ENCODE peak calls at places on chromosomes 5 and 9, in ten cellular contexts. Z is HCT116, B is Panc1, M is hepatocyte, R is Peyer's patch, P is GM23338, L is aorta, G is lung, S is tibial artery, U is prostate gland. C is an unnamed sample.

GRCh38 chr5:958701-959571 is 49.7 kb upstream of the NKD2 start:
- DNase-seq in P (no peak), S (no peak), Z (peak; percentile 13), L (peak; percentile 70), G (peak; percentile 63), R (peak; percentile 52), B (peak; percentile 61), U (peak; percentile 28), M (no peak), C (peak; percentile 59)

GRCh38 chr5:61159070-61159469 is 3.2 kb downstream of the SMIM15 start:
- DNase-seq in R (no peak), P (no peak), M (no peak), Z (no peak), S (no peak), U (no peak), B (no peak), G (no peak), L (no peak), C (no peak)

GRCh38 chr5:311963-312362 is 9.6 kb upstream of the AHRR start:
- DNase-seq in G (no peak), Z (no peak), P (no peak), S (no peak), L (no peak), M (no peak), U (no peak), R (no peak), B (no peak), C (no peak)

GRCh38 chr5:172724658-172725183 is 46.3 kb downstream of the DUSP1 start:
- DNase-seq in B (no peak), R (no peak), M (no peak), P (no peak), S (no peak), L (peak; percentile 56), Z (no peak), G (no peak), U (no peak), C (no peak)

GRCh38 chr9:93270976-93271375 is 87.0 kb downstream of the WNK2 start:
- DNase-seq in P (no peak), L (no peak), U (no peak), M (no peak), R (no peak), G (no peak), S (peak; percentile 2), B (no peak), Z (no peak), C (peak; percentile 18)

GRCh38 chr5:88785396-88786216 is 97.4 kb downstream of the MEF2C start:
- DNase-seq in P (peak; percentile 23), L (no peak), M (peak; percentile 79), B (peak; percentile 75), U (peak; percentile 10), G (peak; percentile 56), R (no peak), S (peak; percentile 44), Z (peak; percentile 96), C (no peak)

GRCh38 chr5:162703914-162704313 is 636.3 kb downstream of the GABRG2 start:
- DNase-seq in G (no peak), R (no peak), U (no peak), M (peak; percentile 5), B (no peak), S (no peak), P (peak; percentile 41), Z (no peak), L (no peak), C (no peak)

GRCh38 chr5:1594336-1595106 is 70.8 kb upstream of the LPCAT1 start:
- DNase-seq in R (peak; percentile 80), Z (peak; percentile 74), L (peak; percentile 87), P (peak; percentile 82), B (peak; percentile 64), U (peak; percentile 69), S (peak; percentile 34), M (peak; percentile 94), G (peak; percentile 85), C (peak; percentile 78)

GRCh38 chr5:143554194-143554717 is 150.8 kb upstream of the NR3C1 start:
- DNase-seq in M (no peak), P (no peak), B (no peak), Z (no peak), U (no peak), S (no peak), L (no peak), R (no peak), G (no peak), C (no peak)

GRCh38 chr5:171309276-171309525 is 153 bp downstream of the TLX3 start:
- DNase-seq in M (no peak), B (no peak), U (no peak), Z (no peak), G (no peak), S (no peak), L (no peak), P (no peak), R (no peak), C (no peak)

GRCh38 chr9:22165144-22165543 is 156.0 kb upstream of the CDKN2B start:
- DNase-seq in G (no peak), B (no peak), P (no peak), L (no peak), U (no peak), Z (no peak), S (no peak), M (no peak), R (no peak), C (no peak)

GRCh38 chr5:140189977-140190867 is 15.2 kb downstream of the CYSTM1 start:
- DNase-seq in Z (no peak), B (peak; percentile 89), S (no peak), M (no peak), L (no peak), G (no peak), U (no peak), P (no peak), R (no peak), C (no peak)

GRCh38 chr9:93112116-93112863 is 16.3 kb downstream of the CARD19 start:
- DNase-seq in L (peak; percentile 67), G (no peak), R (peak; percentile 30), B (no peak), M (no peak), P (no peak), U (no peak), S (peak; percentile 18), Z (no peak), C (no peak)

GRCh38 chr5:151223447-151224264 is at the start of gene CCDC69:
- DNase-seq in P (peak; percentile 88), M (peak; percentile 86), G (peak; percentile 69), B (no peak), Z (peak; percentile 53), U (peak; percentile 72), S (peak; percentile 82), R (peak; percentile 76), L (peak; percentile 92), C (peak; percentile 78)

GRCh38 chr5:64158827-64159226 is 6.8 kb upstream of the RNF180 start:
- DNase-seq in B (no peak), L (no peak), G (no peak), P (no peak), S (no peak), Z (no peak), R (no peak), U (no peak), M (no peak), C (no peak)

GRCh38 chr5:78649220-78649700 is 688 bp upstream of the LHFPL2 start:
- DNase-seq in S (peak; percentile 31), R (no peak), P (peak; percentile 57), M (peak; percentile 46), L (no peak), Z (no peak), G (no peak), U (no peak), B (no peak), C (no peak)

GRCh38 chr9:100488171-100488570 is 15.2 kb downstream of the TMEFF1 start:
- DNase-seq in G (no peak), Z (no peak), M (no peak), S (no peak), B (no peak), P (no peak), R (no peak), U (no peak), L (no peak), C (no peak)

GRCh38 chr5:96244696-96245095 is 188.4 kb downstream of the PCSK1 start:
- DNase-seq in S (no peak), R (no peak), M (no peak), L (no peak), B (no peak), Z (no peak), G (no peak), P (no peak), U (no peak), C (no peak)
- H3K4me1 ChIP-seq in S (peaks cover 68% of the 10 kb centered on the region), R (no peaks in the 10 kb centered on the region), M (peaks cover 17% of the 10 kb centered on the region), L (peaks cover 11% of the 10 kb centered on the region), B (peaks cover 22% of the 10 kb centered on the region), Z (no peaks in the 10 kb centered on the region), G (peaks cover 2% of the 10 kb centered on the region), P (no peaks in the 10 kb centered on the region), U (peaks cover 5% of the 10 kb centered on the region), C (peaks cover 34% of the 10 kb centered on the region)

DNA sequence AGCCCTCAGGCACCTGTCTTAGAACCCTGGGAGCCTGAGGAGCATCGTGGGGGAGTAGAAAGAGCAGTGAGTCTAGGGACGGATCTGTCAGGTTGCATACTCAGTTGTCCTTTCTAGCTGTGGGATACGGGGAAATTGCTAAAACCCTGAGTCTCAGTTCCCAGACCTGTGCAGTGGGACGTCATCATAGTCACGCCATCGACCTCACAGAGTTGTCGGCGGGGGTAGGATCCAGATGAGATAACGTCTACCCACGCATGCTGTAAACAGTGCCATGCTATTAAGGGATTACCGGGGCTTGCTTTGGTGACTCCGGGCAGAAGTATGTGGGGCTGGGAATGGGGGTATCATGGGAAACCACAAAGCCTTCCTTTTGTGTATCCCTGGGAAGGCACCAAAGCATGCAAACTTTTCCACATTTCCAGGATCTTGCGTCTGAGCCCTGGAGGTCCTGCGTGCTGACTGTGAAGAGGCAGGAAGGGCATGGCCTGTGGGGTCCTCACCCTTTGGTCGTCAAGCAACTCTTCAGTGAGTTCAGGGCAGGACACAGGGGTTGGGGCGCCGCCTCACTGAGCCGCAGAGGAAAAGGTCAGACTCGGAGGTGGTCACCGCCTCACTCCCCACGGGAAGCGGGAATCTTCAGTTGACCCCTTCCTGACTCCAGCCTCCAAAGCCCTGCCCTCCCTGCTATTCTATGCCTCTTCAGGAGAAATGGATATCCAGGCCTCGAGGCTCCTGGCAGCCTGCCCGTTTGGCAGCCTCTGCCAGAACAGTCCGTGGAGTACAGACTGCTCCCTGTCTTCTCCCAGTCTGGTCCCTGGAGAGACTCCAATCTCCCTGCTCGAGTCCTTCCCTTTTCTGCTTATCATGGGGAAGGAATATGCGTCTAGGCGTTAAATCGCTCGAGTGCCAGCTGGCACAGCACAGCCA is 186.8 kb upstream of the KLF9 start:
- DNase-seq in L (peak; percentile 97), G (peak; percentile 84), R (peak; percentile 82), B (no peak), U (peak; percentile 92), S (peak; percentile 97), Z (no peak), M (peak; percentile 87), P (no peak), C (peak; percentile 84)
- H3K27ac ChIP-seq in L (peak overlapping the region; percentile 45), G (peak overlapping the region; percentile 78), R (peak overlapping the region; percentile 65), B (no peak overlapping the region), U (peak overlapping the region; percentile 76), S (peak overlapping the region; percentile 95), Z (no peak overlapping the region), M (peak overlapping the region; percentile 88), P (no peak overlapping the region), C (peak overlapping the region; percentile 84)

GRCh38 chr9:89640801-89641200 is 36.0 kb downstream of the GADD45G start:
- DNase-seq in M (no peak), L (no peak), U (no peak), S (no peak), R (peak; percentile 19), G (no peak), Z (no peak), B (no peak), P (no peak), C (no peak)
- H3K36me3 ChIP-seq in M (no peaks in the 10 kb centered on the region), L (no peaks in the 10 kb centered on the region), U (no peaks in the 10 kb centered on the region), S (no peaks in the 10 kb centered on the region), R (no peaks in the 10 kb centered on the region), G (no peaks in the 10 kb centered on the region), Z (no peaks in the 10 kb centered on the region), B (no peaks in the 10 kb centered on the region), P (no peaks in the 10 kb centered on the region), C (no peaks in the 10 kb centered on the region)

GRCh38 chr9:115674091-115674490 is 479.5 kb upstream of the PAPPA start:
- DNase-seq in P (no peak), U (no peak), R (no peak), B (no peak), M (no peak), S (no peak), L (no peak), G (no peak), Z (no peak), C (no peak)
- H3K4me1 ChIP-seq in P (peaks cover 8% of the 10 kb centered on the region), U (no peaks in the 10 kb centered on the region), R (no peaks in the 10 kb centered on the region), B (no peaks in the 10 kb centered on the region), M (no peaks in the 10 kb centered on the region), S (peaks cover 40% of the 10 kb centered on the region), L (peaks cover 7% of the 10 kb centered on the region), G (no peaks in the 10 kb centered on the region), Z (no peaks in the 10 kb centered on the region), C (no peaks in the 10 kb centered on the region)